ENCODE peak calls at places on chromosomes 12 and 14, in eight cellular contexts. X is heart left ventricle, G is body of pancreas, V is IMR-90, E is tibial nerve, J is ovary, C is H54, T is GM12891. S is an unnamed sample.

GRCh38 chr14:90368946-90369721 is 27.7 kb upstream of the CALM1 start:
- DNase-seq in X (no peak), G (no peak), V (peak), E (no peak), J (no peak), C (no peak), T (no peak), S (peak)

GRCh38 chr12:68609955-68610434 is 704 bp upstream of the RAP1B start:
- DNase-seq in X (no peak), G (peak), V (peak), E (peak), J (no peak), C (peak), T (no peak), S (no peak)

GRCh38 chr12:107486140-107486892 is 199.3 kb upstream of the PWP1 start:
- DNase-seq in X (no peak), G (no peak), V (no peak), E (no peak), J (no peak), C (no peak), T (no peak), S (no peak)

GRCh38 chr14:74583689-74584434 is 28.2 kb downstream of the LTBP2 start:
- DNase-seq in X (no peak), G (no peak), V (peak), E (no peak), J (peak), C (peak), T (no peak), S (peak)

GRCh38 chr14:24032727-24033418 is 18.9 kb upstream of the CARMIL3 start:
- DNase-seq in X (no peak), G (peak), V (peak), E (peak), J (no peak), C (no peak), T (no peak), S (peak)

GRCh38 chr12:93526786-93527428 is 45.6 kb upstream of the SOCS2 start:
- DNase-seq in X (no peak), G (no peak), V (peak), E (no peak), J (no peak), C (peak), T (no peak), S (peak)

GRCh38 chr12:52860102-52860838 is 11.5 kb upstream of the KRT78 start:
- DNase-seq in X (no peak), G (no peak), V (peak), E (no peak), J (no peak), C (no peak), T (no peak), S (peak)

GRCh38 chr12:77167801-77168200 is 102.4 kb upstream of the E2F7 start:
- DNase-seq in X (no peak), G (no peak), V (no peak), E (no peak), J (no peak), C (no peak), T (no peak), S (no peak)

GRCh38 chr12:104737682-104738370 is 220.3 kb downstream of the SLC41A2 start:
- DNase-seq in X (no peak), G (no peak), V (no peak), E (no peak), J (no peak), C (no peak), T (no peak), S (no peak)

GRCh38 chr12:12528361-12529092 is 34.1 kb downstream of the DUSP16 start:
- DNase-seq in X (no peak), G (no peak), V (no peak), E (no peak), J (no peak), C (no peak), T (no peak), S (no peak)

GRCh38 chr14:93857500-93857899 is 69.2 kb upstream of the PRIMA1 start:
- DNase-seq in X (no peak), G (no peak), V (no peak), E (no peak), J (no peak), C (no peak), T (no peak), S (no peak)

GRCh38 chr12:52582971-52583456 is 9.4 kb upstream of the KRT74 start:
- DNase-seq in X (no peak), G (peak), V (peak), E (peak), J (no peak), C (peak), T (peak), S (peak)

GRCh38 chr12:6392499-6392898 is 8.5 kb downstream of the LTBR start:
- DNase-seq in X (no peak), G (peak), V (no peak), E (no peak), J (no peak), C (no peak), T (no peak), S (no peak)

GRCh38 chr12:65946821-65947220 is 122.5 kb downstream of the HMGA2 start:
- DNase-seq in X (no peak), G (no peak), V (peak), E (no peak), J (no peak), C (no peak), T (no peak), S (no peak)

GRCh38 chr12:5480218-5480952 is 48.5 kb downstream of the NTF3 start:
- DNase-seq in X (no peak), G (no peak), V (peak), E (no peak), J (no peak), C (no peak), T (no peak), S (no peak)

GRCh38 chr12:10365716-10366433 is 24.0 kb downstream of the KLRK1 start:
- DNase-seq in X (no peak), G (no peak), V (peak), E (no peak), J (no peak), C (no peak), T (no peak), S (no peak)

GRCh38 chr12:108732489-108732888 is 1.2 kb upstream of the CORO1C start:
- DNase-seq in X (no peak), G (no peak), V (no peak), E (no peak), J (no peak), C (no peak), T (no peak), S (no peak)

GRCh38 chr12:51923506-51924365 is 16.4 kb downstream of the ACVRL1 start:
- DNase-seq in X (peak), G (peak), V (no peak), E (peak), J (no peak), C (no peak), T (no peak), S (no peak)

GRCh38 chr12:27624586-27624985 is 71.7 kb upstream of the REP15 start:
- DNase-seq in X (no peak), G (no peak), V (no peak), E (no peak), J (no peak), C (no peak), T (no peak), S (no peak)

GRCh38 chr14:79571361-79571760 is 639.9 kb downstream of the DIO2 start:
- DNase-seq in X (no peak), G (no peak), V (no peak), E (no peak), J (no peak), C (no peak), T (no peak), S (no peak)

GRCh38 chr14:61226015-61226654 is 55.0 kb downstream of the TMEM30B start:
- DNase-seq in X (no peak), G (no peak), V (peak), E (no peak), J (no peak), C (no peak), T (no peak), S (no peak)

GRCh38 chr12:43836455-43836989 is 641 bp downstream of the TMEM117 start:
- DNase-seq in X (no peak), G (peak), V (peak), E (peak), J (no peak), C (no peak), T (no peak), S (peak)

GRCh38 chr14:36293824-36294223 is 26.6 kb downstream of the MBIP start:
- DNase-seq in X (no peak), G (no peak), V (peak), E (no peak), J (no peak), C (no peak), T (no peak), S (no peak)

GRCh38 chr12:879641-880040 is 69.9 kb downstream of the RAD52 start:
- DNase-seq in X (no peak), G (no peak), V (peak), E (no peak), J (no peak), C (no peak), T (no peak), S (no peak)

GRCh38 chr12:124923906-124924734 is 9.7 kb upstream of the UBC start:
- DNase-seq in X (no peak), G (no peak), V (peak), E (no peak), J (no peak), C (no peak), T (no peak), S (no peak)

GRCh38 chr14:99688629-99689028 is 4.5 kb downstream of the CYP46A1 start:
- DNase-seq in X (no peak), G (no peak), V (no peak), E (no peak), J (no peak), C (no peak), T (no peak), S (no peak)

GRCh38 chr14:99982449-99983250 is 82.6 kb upstream of the EVL start:
- DNase-seq in X (no peak), G (peak), V (peak), E (peak), J (peak), C (peak), T (peak), S (peak)

GRCh38 chr14:51554953-51555352 is 96.8 kb upstream of the FRMD6 start:
- DNase-seq in X (no peak), G (no peak), V (peak), E (no peak), J (no peak), C (no peak), T (no peak), S (peak)

GRCh38 chr14:33788116-33788515 is 162.8 kb downstream of the EGLN3 start:
- DNase-seq in X (no peak), G (no peak), V (no peak), E (no peak), J (no peak), C (no peak), T (no peak), S (no peak)

GRCh38 chr12:67107751-67108269 is 161.3 kb upstream of the CAND1 start:
- DNase-seq in X (no peak), G (no peak), V (no peak), E (no peak), J (no peak), C (no peak), T (no peak), S (no peak)

GRCh38 chr14:69636718-69637480 is 25.5 kb downstream of the SUSD6 start:
- DNase-seq in X (no peak), G (no peak), V (no peak), E (no peak), J (no peak), C (no peak), T (no peak), S (no peak)

GRCh38 chr14:36767603-36768281 is 106.1 kb downstream of the PAX9 start:
- DNase-seq in X (no peak), G (no peak), V (no peak), E (no peak), J (no peak), C (no peak), T (no peak), S (no peak)

GRCh38 chr14:52142504-52142903 is 73.6 kb upstream of the NID2 start:
- DNase-seq in X (no peak), G (no peak), V (no peak), E (no peak), J (peak), C (no peak), T (no peak), S (no peak)

GRCh38 chr12:123388218-123388947 is 4.5 kb downstream of the KMT5A start:
- DNase-seq in X (peak), G (peak), V (peak), E (peak), J (peak), C (peak), T (peak), S (peak)

GRCh38 chr12:123384994-123385376 is 1.1 kb downstream of the KMT5A start:
- DNase-seq in X (no peak), G (no peak), V (peak), E (no peak), J (no peak), C (peak), T (no peak), S (peak)

GRCh38 chr12:123387508-123388217 is 3.7 kb downstream of the KMT5A start:
- DNase-seq in X (peak), G (peak), V (no peak), E (no peak), J (no peak), C (no peak), T (no peak), S (no peak)

GRCh38 chr12:123382684-123383083 is 1.2 kb upstream of the KMT5A start:
- DNase-seq in X (peak), G (no peak), V (no peak), E (no peak), J (no peak), C (no peak), T (no peak), S (no peak)

GRCh38 chr12:123384318-123384993 is 524 bp downstream of the KMT5A start:
- DNase-seq in X (peak), G (peak), V (no peak), E (no peak), J (no peak), C (no peak), T (no peak), S (no peak)
- TF ChIP-seq POLR2A in X (no peak), G (no peak), V (no peak), E (no peak), J (no peak), C (no peak), T (no peak), S (no peak)

DNA sequence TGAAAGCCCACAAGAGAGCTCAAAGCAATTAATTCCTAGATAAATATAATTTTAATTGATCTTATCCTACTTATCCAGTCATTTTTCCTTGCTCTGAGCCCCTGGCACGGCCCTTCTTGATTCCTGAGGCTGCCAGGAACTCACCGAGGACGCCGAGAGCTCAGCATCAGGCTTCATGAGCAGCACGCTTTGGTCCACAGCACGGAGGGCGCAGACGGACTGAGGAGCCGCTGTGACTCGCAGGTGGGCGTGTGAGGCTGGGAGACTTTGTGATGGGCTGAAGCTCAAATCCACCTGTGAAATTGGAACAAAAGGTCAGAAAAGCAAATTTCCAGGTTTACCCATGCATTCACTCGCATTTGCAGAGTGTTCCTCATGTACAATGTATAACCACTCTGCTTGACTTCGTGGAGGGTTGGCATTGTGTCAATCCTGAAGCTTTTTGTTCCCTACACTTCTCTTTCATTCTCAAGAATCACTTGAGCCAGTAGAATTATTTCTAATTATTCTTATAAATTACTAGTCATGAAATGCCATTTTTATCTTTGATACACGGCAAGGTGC is 17.2 kb downstream of the A2M start:
- DNase-seq in X (no peak), G (no peak), V (no peak), E (no peak), J (no peak), C (no peak), T (no peak), S (no peak)
- TF ChIP-seq POLR2A in X (no peak), G (no peak), V (no peak), E (no peak), J (no peak), C (no peak), T (no peak), S (no peak)

DNA sequence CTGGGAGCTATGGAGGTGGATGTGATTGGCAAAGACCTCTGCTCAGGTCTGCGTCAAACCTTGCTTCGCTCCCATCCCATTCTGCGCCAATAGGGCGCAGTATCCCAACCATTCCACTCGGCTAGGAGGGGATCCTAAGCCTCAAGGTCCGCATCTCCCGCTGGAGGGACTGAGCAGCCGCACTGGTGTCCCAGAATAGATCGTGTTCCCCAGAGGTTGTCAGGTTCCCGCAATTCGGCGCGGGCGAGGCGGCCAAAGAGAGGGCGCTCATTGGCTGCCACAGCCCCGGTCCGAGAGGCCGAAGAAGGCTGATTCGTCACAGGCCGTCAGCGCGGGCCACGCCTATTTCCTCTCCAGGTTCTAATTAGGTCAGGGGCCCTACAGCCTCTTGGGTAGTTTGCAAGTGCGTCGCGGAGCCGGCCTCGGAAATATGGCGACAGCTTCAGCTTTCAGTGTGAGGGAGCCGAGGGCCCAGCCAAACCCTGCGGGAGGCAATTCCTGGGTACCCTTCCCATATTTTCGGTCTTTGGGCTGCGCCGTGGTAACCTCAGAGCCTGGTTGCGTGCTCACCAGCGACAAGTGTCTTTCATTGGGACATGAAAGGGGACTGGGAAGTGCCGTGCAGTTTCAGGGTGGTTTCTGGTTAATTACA is 5.0 kb downstream of the OR10AD1 start:
- DNase-seq in X (peak), G (peak), V (peak), E (peak), J (peak), C (no peak), T (peak), S (peak)
- TF ChIP-seq POLR2A in X (peak), G (peak), V (peak), E (peak), J (peak), C (no peak), T (peak), S (peak)

DNA sequence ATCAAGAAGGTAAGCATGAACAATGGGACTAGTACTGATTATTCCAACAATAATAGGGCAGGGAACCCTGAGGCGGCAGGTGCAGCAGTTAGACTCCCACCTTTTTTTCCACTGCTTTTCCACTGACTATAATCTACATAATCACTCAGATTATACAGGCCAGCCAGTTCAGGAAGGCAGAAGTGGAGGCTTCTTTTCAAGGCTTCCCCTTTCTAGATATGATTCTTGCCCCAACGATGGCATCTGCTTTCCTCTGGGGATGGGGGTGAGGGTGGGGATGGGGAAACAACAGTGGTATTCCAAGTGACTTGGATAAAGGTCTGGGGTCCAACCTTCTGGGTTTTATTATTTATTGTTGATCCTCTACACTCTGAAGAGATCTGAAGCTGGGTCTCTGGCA is 331 bp downstream of the NCKAP1L start:
- DNase-seq in X (no peak), G (no peak), V (no peak), E (no peak), J (no peak), C (no peak), T (no peak), S (no peak)
- TF ChIP-seq POLR2A in X (no peak), G (no peak), V (no peak), E (no peak), J (no peak), C (no peak), T (no peak), S (no peak)

DNA sequence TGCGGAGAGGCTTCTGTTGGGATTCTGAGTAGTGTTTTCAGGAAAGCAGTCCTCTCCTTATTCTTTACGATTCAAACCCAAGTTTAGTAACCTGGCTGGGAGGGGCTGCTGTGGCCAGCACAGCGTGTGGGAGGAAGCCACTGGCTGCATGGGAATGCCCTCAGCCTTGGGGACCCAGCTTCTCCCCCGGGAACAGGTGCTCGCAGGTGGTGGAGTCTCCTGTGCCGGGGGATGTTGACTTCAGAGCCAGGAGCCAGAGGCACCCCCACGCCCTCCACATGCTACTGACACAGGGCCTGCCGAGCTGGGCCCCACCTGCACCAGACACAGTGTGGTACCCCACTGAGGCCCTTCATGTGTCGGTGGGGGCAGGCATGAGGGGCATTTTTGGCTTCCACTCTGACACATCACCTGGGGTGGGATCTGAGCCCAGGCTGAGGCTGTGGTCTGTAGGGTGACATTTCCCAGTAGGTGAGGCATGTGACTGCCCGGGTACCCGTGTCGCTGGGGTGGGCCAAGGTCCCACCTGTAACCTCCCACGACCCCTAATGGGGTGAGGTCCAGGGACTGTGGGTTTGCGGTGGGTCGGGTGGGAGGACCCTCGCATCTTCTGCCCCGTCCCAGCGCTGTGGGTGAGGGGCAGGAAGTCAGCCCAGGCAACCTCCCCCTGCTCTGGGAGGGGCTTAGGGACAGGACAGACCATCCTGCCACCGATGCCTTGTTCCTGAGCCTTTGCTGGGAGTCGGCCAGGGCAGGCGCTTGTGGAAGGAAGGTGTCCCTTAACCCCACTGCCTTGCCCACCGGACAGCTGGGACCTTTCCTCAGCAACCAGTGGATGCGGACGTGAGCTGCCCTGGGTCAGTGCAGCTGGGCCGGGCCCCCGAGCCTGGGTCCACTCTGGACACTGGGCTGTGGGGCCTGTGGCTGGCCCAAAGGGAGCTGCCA is 26.5 kb downstream of the MTA1 start:
- DNase-seq in X (peak), G (no peak), V (no peak), E (no peak), J (no peak), C (no peak), T (no peak), S (no peak)
- TF ChIP-seq POLR2A in X (no peak), G (no peak), V (no peak), E (no peak), J (no peak), C (no peak), T (no peak), S (no peak)